ENCODE peak calls at places on chromosomes 5 and 9, in nine cellular contexts. U is keratinocyte, Z is H9, F is SK-N-MC, C is mesenchymal stem cell, G is MM.1S, X is kidney, O is fibroblast of lung, D is DND-41. Y is an unnamed sample.

GRCh38 chr5:172854451-172854871 is 20.4 kb downstream of the ERGIC1 start:
- DNase-seq in O (no peak), D (no peak), X (peak; percentile 95), U (no peak), F (no peak), G (no peak), C (peak; percentile 55), Z (no peak), Y (no peak)

GRCh38 chr9:120866651-120867050 is 10.3 kb downstream of the PHF19 start:
- DNase-seq in O (no peak), D (no peak), C (no peak), U (no peak), F (no peak), X (no peak), Z (no peak), G (no peak), Y (no peak)

GRCh38 chr9:110214553-110214952 is 6.6 kb upstream of the C9orf152 start:
- DNase-seq in C (no peak), F (no peak), D (peak; percentile 42), O (no peak), G (peak; percentile 58), X (no peak), U (no peak), Z (no peak), Y (no peak)

GRCh38 chr9:98488578-98489312 is 220.0 kb downstream of the GABBR2 start:
- DNase-seq in G (no peak), Z (no peak), X (no peak), U (peak; percentile 46), C (peak; percentile 90), F (no peak), O (peak; percentile 99), D (no peak), Y (no peak)

GRCh38 chr5:5179597-5179996 is 39.5 kb downstream of the ADAMTS16 start:
- DNase-seq in D (no peak), Z (peak; percentile 87), F (no peak), O (no peak), G (no peak), U (no peak), C (no peak), X (no peak), Y (peak; percentile 45)

GRCh38 chr9:85647571-85647970 is 94.2 kb downstream of the AGTPBP1 start:
- DNase-seq in Z (no peak), X (no peak), D (no peak), G (no peak), F (no peak), O (no peak), U (no peak), C (no peak), Y (no peak)

GRCh38 chr5:78504726-78505431 is 143.7 kb downstream of the LHFPL2 start:
- DNase-seq in O (peak; percentile 100), D (no peak), X (peak; percentile 92), F (no peak), Z (no peak), C (peak; percentile 98), G (no peak), U (peak; percentile 61), Y (no peak)

GRCh38 chr9:4382722-4383317 is 83.0 kb upstream of the GLIS3 start:
- DNase-seq in U (no peak), X (no peak), D (no peak), Z (no peak), O (peak; percentile 21), F (peak; percentile 14), C (peak; percentile 40), G (peak; percentile 43), Y (peak; percentile 53)

GRCh38 chr9:119026120-119026519 is 343.1 kb downstream of the BRINP1 start:
- DNase-seq in X (peak; percentile 45), D (no peak), G (no peak), F (no peak), Z (no peak), O (peak; percentile 87), C (no peak), U (no peak), Y (no peak)

GRCh38 chr9:20312732-20313131 is 309.6 kb downstream of the MLLT3 start:
- DNase-seq in O (peak; percentile 43), F (no peak), C (peak; percentile 41), U (no peak), G (no peak), D (no peak), Z (no peak), X (no peak), Y (no peak)

GRCh38 chr9:134557331-134557730 is 84.3 kb upstream of the COL5A1 start:
- DNase-seq in F (no peak), O (no peak), D (no peak), X (peak; percentile 53), G (no peak), U (no peak), Z (peak; percentile 17), C (no peak), Y (no peak)

GRCh38 chr5:145204741-145205140 is 630.4 kb downstream of the PRELID2 start:
- DNase-seq in O (no peak), G (no peak), F (no peak), D (no peak), X (peak; percentile 58), U (no peak), C (no peak), Z (no peak), Y (no peak)

GRCh38 chr9:97364769-97365490 is 47.0 kb upstream of the TDRD7 start:
- DNase-seq in U (no peak), G (no peak), Z (no peak), D (no peak), F (no peak), O (no peak), X (no peak), C (no peak), Y (no peak)

GRCh38 chr5:17429353-17429752 is 68.7 kb upstream of the TAF11L2 start:
- DNase-seq in C (no peak), Z (no peak), O (no peak), X (no peak), D (no peak), G (no peak), U (no peak), F (no peak), Y (no peak)

GRCh38 chr9:18238254-18238653 is 235.7 kb upstream of the ADAMTSL1 start:
- DNase-seq in O (peak; percentile 76), D (no peak), Z (no peak), X (no peak), G (no peak), F (no peak), U (peak; percentile 25), C (peak; percentile 18), Y (no peak)

GRCh38 chr9:18238752-18239151 is 235.2 kb upstream of the ADAMTSL1 start:
- DNase-seq in C (no peak), Z (no peak), D (no peak), U (no peak), G (no peak), F (no peak), X (no peak), O (peak; percentile 65), Y (no peak)

GRCh38 chr9:18236336-18236735 is 237.6 kb upstream of the ADAMTSL1 start:
- DNase-seq in C (no peak), G (no peak), Z (no peak), D (no peak), F (no peak), O (no peak), U (no peak), X (no peak), Y (no peak)

GRCh38 chr9:18235181-18235908 is 238.6 kb upstream of the ADAMTSL1 start:
- DNase-seq in O (no peak), X (no peak), D (no peak), Z (no peak), G (no peak), U (no peak), F (no peak), C (no peak), Y (no peak)

GRCh38 chr9:18237776-18238175 is 236.2 kb upstream of the ADAMTSL1 start:
- DNase-seq in D (no peak), O (no peak), F (no peak), G (no peak), U (no peak), C (no peak), X (no peak), Z (no peak), Y (no peak)
- H3K9ac ChIP-seq in D (no peak overlapping the region), O (no peak overlapping the region), F (no peak overlapping the region), G (no peak overlapping the region), U (no peak overlapping the region), C (peak overlapping the region; percentile 63), X (no peak overlapping the region), Z (no peak overlapping the region), Y (no peak overlapping the region)

DNA sequence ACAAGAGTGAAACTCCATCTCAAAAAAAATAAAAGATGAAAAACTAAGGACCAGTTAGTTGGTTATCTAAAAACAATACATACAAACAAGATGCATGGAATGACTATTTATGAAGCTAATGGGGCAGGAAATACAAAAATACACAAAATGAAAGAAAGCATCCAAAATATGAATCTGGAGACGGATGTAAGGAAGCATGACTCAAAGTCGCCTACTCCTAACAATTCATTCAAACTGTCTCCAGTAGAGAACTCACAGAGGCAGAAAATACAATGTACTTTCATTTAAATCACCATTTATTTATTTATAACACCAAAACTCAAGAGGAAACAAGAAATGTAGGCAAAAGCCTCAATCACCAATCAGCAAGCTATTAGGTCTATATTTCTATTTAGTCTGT is 68.4 kb downstream of the SCAI start:
- DNase-seq in O (peak; percentile 66), C (peak; percentile 16), F (no peak), D (no peak), X (no peak), U (no peak), G (no peak), Z (no peak), Y (no peak)
- H3K9ac ChIP-seq in O (no peak overlapping the region), C (no peak overlapping the region), F (no peak overlapping the region), D (no peak overlapping the region), X (no peak overlapping the region), U (no peak overlapping the region), G (no peak overlapping the region), Z (no peak overlapping the region), Y (no peak overlapping the region)

DNA sequence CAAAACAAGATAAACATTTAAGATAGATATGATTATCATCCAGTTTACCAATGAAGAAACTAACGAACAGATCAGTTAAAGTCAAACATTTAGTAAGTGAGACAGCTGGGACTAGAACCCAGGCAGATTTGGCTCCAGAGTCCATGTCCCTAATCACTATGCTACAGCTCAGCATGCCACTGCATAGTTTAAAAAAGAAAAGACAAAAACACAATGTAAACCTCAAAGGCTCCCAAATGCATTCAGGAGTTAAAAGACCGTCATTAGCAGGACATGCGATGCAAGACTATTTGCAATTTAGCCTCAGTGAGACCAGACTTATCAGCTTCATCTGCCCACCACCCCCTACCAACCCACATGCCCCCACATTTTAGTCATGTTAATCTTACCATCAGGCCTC is 36.8 kb downstream of the DENND1A start:
- DNase-seq in X (no peak), G (no peak), Z (no peak), C (no peak), O (no peak), D (no peak), U (no peak), F (no peak), Y (peak; percentile 64)
- H3K9ac ChIP-seq in X (no peak overlapping the region), G (no peak overlapping the region), Z (no peak overlapping the region), C (no peak overlapping the region), O (no peak overlapping the region), D (no peak overlapping the region), U (no peak overlapping the region), F (no peak overlapping the region), Y (no peak overlapping the region)

DNA sequence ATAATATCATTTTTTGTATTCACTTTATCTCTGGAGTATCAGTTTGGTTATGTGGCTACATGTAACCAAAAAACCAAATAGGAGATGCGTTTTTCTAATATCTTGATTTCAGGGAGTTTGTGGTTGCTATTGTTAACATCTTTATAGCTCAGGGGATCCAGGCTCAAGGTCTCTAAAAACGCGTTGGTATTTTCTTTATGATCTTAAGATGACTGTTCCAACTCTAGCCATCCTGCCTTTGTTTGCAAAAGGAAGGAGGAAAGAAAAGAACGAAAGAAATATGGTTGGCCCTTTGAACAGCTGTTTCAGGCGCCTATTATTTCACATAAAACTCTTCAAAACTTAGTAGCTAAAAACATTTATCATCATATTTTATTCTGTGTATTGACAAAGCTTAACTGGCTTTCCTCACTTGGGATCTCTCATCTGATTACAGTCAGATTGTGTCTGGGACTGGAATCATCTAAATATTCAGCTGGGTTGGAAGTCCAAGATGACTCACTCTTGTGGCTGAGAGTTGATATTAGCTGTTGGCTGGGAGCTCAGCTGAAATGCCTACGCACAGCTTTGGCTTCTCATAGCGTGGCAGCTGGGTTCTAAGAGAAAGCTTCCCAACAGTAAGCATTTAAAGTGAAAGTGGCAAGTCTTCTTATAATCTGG is 60.1 kb downstream of the FAM174A start:
- DNase-seq in Z (no peak), O (peak; percentile 98), F (no peak), D (peak; percentile 49), U (peak; percentile 45), C (peak; percentile 94), X (no peak), G (no peak), Y (no peak)
- H3K9ac ChIP-seq in Z (no peak overlapping the region), O (no peak overlapping the region), F (no peak overlapping the region), D (no peak overlapping the region), U (no peak overlapping the region), C (peak overlapping the region; percentile 73), X (no peak overlapping the region), G (no peak overlapping the region), Y (no peak overlapping the region)

Y was measured in neural progenitor cell.